ENCODE peak calls at places on chromosomes 4 and X, in nine cellular contexts. D is Calu3; E is naive thymus-derived CD4-positive, alpha-beta T cell; K is colonic mucosa; M is ovary; S is KBM-7; I is cerebellar cortex; V is ACHN; X is HS-5. U is an unnamed sample.

GRCh38 chr4:32697281-32697814 is 1977.2 kb downstream of the PCDH7 start:
- DNase-seq in S (no peak), K (no peak), M (no peak), I (no peak), D (no peak), X (no peak), V (no peak), E (no peak), U (no peak)

GRCh38 chr4:133150643-133151300 is 1.7 kb downstream of the PCDH10 start:
- DNase-seq in S (no peak), I (no peak), V (no peak), E (no peak), M (peak; percentile 28), X (no peak), K (no peak), D (no peak), U (no peak)

GRCh38 chr4:134650461-134650860 is 448.9 kb upstream of the PABPC4L start:
- DNase-seq in S (no peak), V (no peak), D (no peak), E (no peak), X (no peak), K (no peak), M (no peak), I (no peak), U (no peak)

GRCh38 chr4:82745173-82745842 is 53.3 kb downstream of the SCD5 start:
- DNase-seq in M (no peak), E (no peak), I (no peak), S (no peak), D (no peak), V (no peak), K (no peak), X (no peak), U (peak; percentile 47)

GRCh38 chrX:47235691-47236103 is 2.9 kb downstream of the USP11 start:
- DNase-seq in M (no peak), I (no peak), X (no peak), K (no peak), D (no peak), V (no peak), S (no peak), E (peak; percentile 18), U (no peak)

GRCh38 chrX:108270739-108271396 is 167.4 kb downstream of the COL4A6 start:
- DNase-seq in E (no peak), X (no peak), M (no peak), S (peak; percentile 32), V (no peak), I (no peak), K (no peak), D (no peak), U (no peak)

GRCh38 chr4:115687356-115687755 is 573.9 kb upstream of the NDST4 start:
- DNase-seq in S (no peak), D (no peak), V (no peak), E (no peak), M (no peak), X (no peak), I (no peak), K (no peak), U (no peak)

GRCh38 chrX:23493941-23494374 is 159.3 kb downstream of the PTCHD1 start:
- DNase-seq in V (peak; percentile 12), K (peak; percentile 27), X (no peak), D (peak; percentile 80), M (no peak), I (no peak), E (no peak), S (peak; percentile 59), U (peak; percentile 48)

GRCh38 chrX:10142041-10142589 is 14.7 kb upstream of the CLCN4 start:
- DNase-seq in K (no peak), M (no peak), E (no peak), V (no peak), I (peak; percentile 36), S (no peak), D (no peak), X (no peak), U (no peak)